ENCODE peak calls at places on chromosomes 5 and 9, in nine cellular contexts. J is psoas muscle, G is IMR-90, F is cardiac muscle cell, X is body of pancreas, O is tibial nerve, Q is upper lobe of right lung, H is heart left ventricle, R is ovary. M is an unnamed sample. For H3K27me3 and H3K9me3, the result is how much of the 10 kb centered on the place peaks cover.

GRCh38 chr5:42718591-42718990 is 38.0 kb upstream of the CCDC152 start:
- DNase-seq in J (no peak), G (no peak), F (peak), X (no peak), O (no peak), Q (no peak), H (no peak), R (no peak), M (no peak)

GRCh38 chr5:123098767-123099513 is 9.9 kb downstream of the PRDM6 start:
- DNase-seq in J (peak), G (no peak), F (peak), X (no peak), O (peak), Q (no peak), H (no peak), R (no peak), M (no peak)

GRCh38 chr5:54727874-54728273 is 210.3 kb downstream of the SNX18 start:
- DNase-seq in J (no peak), G (no peak), F (no peak), X (no peak), O (no peak), Q (no peak), H (no peak), R (no peak), M (peak)

GRCh38 chr5:38424237-38425080 is 132.0 kb downstream of the LIFR start:
- DNase-seq in J (no peak), G (no peak), F (no peak), X (no peak), O (no peak), Q (no peak), H (no peak), R (no peak), M (no peak)

GRCh38 chr9:127361561-127361960 is 35.4 kb upstream of the SLC2A8 start:
- DNase-seq in J (no peak), G (no peak), F (no peak), X (no peak), O (no peak), Q (no peak), H (no peak), R (no peak), M (no peak)

GRCh38 chr5:55620781-55621180 is 86.0 kb upstream of the PLPP1 start:
- DNase-seq in J (no peak), G (no peak), F (no peak), X (no peak), O (no peak), Q (no peak), H (no peak), R (no peak), M (no peak)

GRCh38 chr5:111280282-111280901 is 56.2 kb downstream of the CAMK4 start:
- DNase-seq in J (no peak), G (no peak), F (no peak), X (no peak), O (no peak), Q (no peak), H (no peak), R (no peak), M (no peak)

GRCh38 chr5:139473565-139473964 is 2.8 kb downstream of the SMIM33 start:
- DNase-seq in J (no peak), G (no peak), F (peak), X (no peak), O (no peak), Q (no peak), H (peak), R (no peak), M (no peak)

GRCh38 chr5:174182111-174182510 is 136.6 kb downstream of the NSG2 start:
- DNase-seq in J (no peak), G (no peak), F (no peak), X (no peak), O (no peak), Q (no peak), H (no peak), R (no peak), M (no peak)

GRCh38 chr5:175417384-175417783 is 26.6 kb downstream of the DRD1 start:
- DNase-seq in J (no peak), G (no peak), F (no peak), X (no peak), O (no peak), Q (no peak), H (no peak), R (no peak), M (no peak)

GRCh38 chr9:20319641-20320337 is 302.5 kb downstream of the MLLT3 start:
- DNase-seq in J (no peak), G (peak), F (peak), X (no peak), O (no peak), Q (no peak), H (no peak), R (no peak), M (no peak)

GRCh38 chr5:77864997-77865396 is 88.9 kb upstream of the TBCA start:
- DNase-seq in J (no peak), G (no peak), F (no peak), X (no peak), O (no peak), Q (peak), H (no peak), R (no peak), M (no peak)

GRCh38 chr9:37187269-37187668 is 66.9 kb downstream of the ZCCHC7 start:
- DNase-seq in J (no peak), G (no peak), F (no peak), X (no peak), O (no peak), Q (no peak), H (no peak), R (no peak), M (no peak)

GRCh38 chr5:136032564-136032963 is 3.8 kb downstream of the TGFBI start:
- DNase-seq in J (no peak), G (peak), F (peak), X (no peak), O (peak), Q (peak), H (no peak), R (no peak), M (no peak)

GRCh38 chr5:29649321-29649720 is 1544.2 kb upstream of the CDH6 start:
- DNase-seq in J (no peak), G (no peak), F (no peak), X (no peak), O (no peak), Q (no peak), H (no peak), R (no peak), M (no peak)

GRCh38 chr9:27528278-27528885 is 1.2 kb downstream of the MOB3B start:
- DNase-seq in J (peak), G (peak), F (peak), X (peak), O (peak), Q (peak), H (peak), R (peak), M (no peak)

GRCh38 chr9:129318121-129319075 is 140.3 kb upstream of the IER5L start:
- DNase-seq in J (peak), G (no peak), F (peak), X (no peak), O (no peak), Q (peak), H (no peak), R (peak), M (no peak)

GRCh38 chr5:75052461-75053285 is at the start of gene GCNT4:
- DNase-seq in J (peak), G (peak), F (peak), X (peak), O (peak), Q (peak), H (peak), R (peak), M (peak)

GRCh38 chr9:131037336-131038255 is 28.6 kb downstream of the LAMC3 start:
- DNase-seq in J (no peak), G (peak), F (peak), X (no peak), O (no peak), Q (no peak), H (no peak), R (no peak), M (no peak)

GRCh38 chr9:118418887-118419620 is 714.9 kb downstream of the TLR4 start:
- DNase-seq in J (no peak), G (no peak), F (no peak), X (peak), O (no peak), Q (no peak), H (no peak), R (no peak), M (no peak)

GRCh38 chr5:1005362-1005851 is 3.2 kb upstream of the NKD2 start:
- DNase-seq in J (peak), G (no peak), F (no peak), X (no peak), O (no peak), Q (peak), H (peak), R (peak), M (no peak)

GRCh38 chr5:1007221-1007680 is 1.4 kb upstream of the NKD2 start:
- DNase-seq in J (no peak), G (no peak), F (no peak), X (peak), O (no peak), Q (peak), H (no peak), R (no peak), M (no peak)

GRCh38 chr5:1007681-1008450 is 736 bp upstream of the NKD2 start:
- DNase-seq in J (peak), G (no peak), F (no peak), X (peak), O (no peak), Q (no peak), H (peak), R (peak), M (no peak)

GRCh38 chr5:1005904-1006655 is 2.5 kb upstream of the NKD2 start:
- DNase-seq in J (no peak), G (no peak), F (no peak), X (peak), O (no peak), Q (peak), H (peak), R (peak), M (no peak)

GRCh38 chr5:1006656-1007071 is 1.9 kb upstream of the NKD2 start:
- DNase-seq in J (no peak), G (no peak), F (no peak), X (no peak), O (no peak), Q (peak), H (peak), R (peak), M (no peak)
- H3K27me3 ChIP-seq in J (under half), G (half or more), F (half or more), X (under half), O (under half), Q (under half), H (under half), R (under half), M (half or more)

GRCh38 chr5:164881442-164881841 is 1376.0 kb downstream of the MAT2B start:
- DNase-seq in J (no peak), G (no peak), F (no peak), X (no peak), O (no peak), Q (no peak), H (no peak), R (no peak), M (no peak)

GRCh38 chr5:164876793-164877192 is 1371.4 kb downstream of the MAT2B start:
- DNase-seq in J (no peak), G (no peak), F (no peak), X (no peak), O (no peak), Q (no peak), H (no peak), R (no peak), M (no peak)
- H3K9me3 ChIP-seq in J (under half), G (under half), F (under half), X (under half), O (under half), Q (under half), H (under half), R (under half), M (under half)

DNA sequence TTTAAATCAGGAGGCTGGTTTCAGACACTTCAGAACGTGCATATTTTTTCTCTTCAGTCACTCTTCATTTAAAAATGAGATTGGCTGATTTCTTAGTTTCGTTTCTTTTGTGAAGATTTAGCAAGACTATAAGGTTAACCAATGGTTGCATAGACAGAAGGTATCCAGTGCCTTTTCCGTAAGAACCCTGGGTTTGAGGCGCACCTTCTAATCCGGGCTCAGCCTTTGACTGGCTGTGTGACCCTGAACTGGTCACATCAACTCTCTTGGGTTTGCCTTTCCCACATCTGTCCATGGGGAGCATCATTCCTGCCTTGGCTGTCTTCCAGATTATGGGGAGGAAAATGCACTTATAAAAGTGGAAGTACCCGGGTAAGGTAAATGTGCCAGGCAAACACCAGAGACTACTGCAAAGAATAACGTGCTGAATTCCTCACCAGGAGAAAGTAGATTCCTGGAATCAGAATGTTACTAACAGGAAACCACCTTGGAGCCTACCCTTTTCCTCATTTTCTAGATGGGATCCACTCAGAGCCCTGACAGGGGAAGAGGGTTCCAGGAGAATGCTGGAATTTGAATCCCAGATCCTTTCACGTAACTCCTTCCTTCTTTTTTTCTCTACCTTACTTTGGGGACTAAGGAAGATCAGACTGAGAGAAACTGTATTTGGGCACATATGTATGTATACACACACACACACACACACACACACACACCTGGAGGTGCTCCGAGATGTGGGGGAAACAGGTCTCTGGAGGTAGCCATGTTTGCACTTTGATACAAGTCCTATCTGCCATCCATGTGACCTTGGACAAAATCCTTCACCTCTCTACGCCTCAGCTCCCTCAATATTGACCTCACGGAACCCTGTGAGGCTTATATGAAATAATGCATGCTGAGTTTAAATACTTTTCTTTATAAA is 6.8 kb downstream of the HAND1 start:
- DNase-seq in J (peak), G (no peak), F (no peak), X (no peak), O (no peak), Q (no peak), H (no peak), R (no peak), M (peak)
- TF ChIP-seq CTCF in J (no peak), G (no peak), F (no peak), X (no peak), O (no peak), Q (no peak), H (no peak), R (no peak), M (no peak)

GRCh38 chr9:89093201-89093600 is 85.4 kb downstream of the SHC3 start:
- DNase-seq in J (no peak), G (no peak), F (peak), X (no peak), O (no peak), Q (no peak), H (no peak), R (no peak), M (no peak)
- H3K27me3 ChIP-seq in J (under half), G (under half), F (under half), X (under half), O (under half), Q (under half), H (under half), R (under half), M (under half)